ENCODE peak calls at places on chromosomes 13 and 19, in nine cellular contexts. F is T-helper 2 cell; G is GM23338; K is activated naive CD4-positive, alpha-beta T cell treated with anti-CD3 and anti-CD28 coated beads, Interleukin-2, amount 10 ng/mL, durations not matched to agents 7 days and 5 days; W is mesenteric fat pad; B is T-helper 17 cell; S is glutamatergic neuron; I is effector CD4-positive, alpha-beta T cell; D is NCI-H446. N is an unnamed sample.

GRCh38 chr13:85529216-85529590 is 270.0 kb downstream of the SLITRK6 start:
- DNase-seq in W (no peak), G (no peak), I (no peak), F (no peak), D (no peak), B (no peak), S (no peak), K (no peak), N (no peak)

GRCh38 chr19:709965-710714 is 1.4 kb downstream of the PALM start:
- DNase-seq in F (no peak), S (peak), D (no peak), I (no peak), B (no peak), W (no peak), K (no peak), G (no peak), N (no peak)

GRCh38 chr13:114071991-114072390 is 60.4 kb downstream of the RASA3 start:
- DNase-seq in D (no peak), I (no peak), F (no peak), W (peak), K (no peak), S (no peak), B (no peak), G (no peak), N (no peak)

GRCh38 chr19:3409346-3410064 is 43.1 kb downstream of the NFIC start:
- DNase-seq in G (no peak), K (no peak), S (no peak), W (no peak), I (no peak), B (no peak), F (no peak), D (no peak), N (no peak)

GRCh38 chr19:38653028-38653571 is 5.7 kb downstream of the ACTN4 start:
- DNase-seq in S (no peak), I (no peak), B (no peak), G (no peak), D (peak), W (no peak), F (no peak), K (no peak), N (no peak)

GRCh38 chr19:14689598-14690503 is at the start of gene ZNF333:
- DNase-seq in G (peak), W (peak), D (peak), K (peak), F (peak), S (peak), I (peak), B (peak), N (peak)

GRCh38 chr19:4371209-4371897 is 28.0 kb downstream of the MPND start:
- DNase-seq in K (no peak), W (no peak), F (no peak), I (no peak), D (no peak), S (no peak), B (no peak), G (no peak), N (no peak)

GRCh38 chr19:34364830-34365462 is at the start of gene GPI:
- DNase-seq in B (peak), D (no peak), G (peak), K (peak), S (peak), W (peak), I (peak), F (peak), N (no peak)

GRCh38 chr19:35852029-35852780 is at the start of gene NPHS1:
- DNase-seq in F (no peak), S (no peak), D (no peak), G (no peak), I (no peak), K (no peak), B (no peak), W (no peak), N (no peak)

GRCh38 chr13:97568850-97569249 is 134.9 kb downstream of the RAP2A start:
- DNase-seq in W (no peak), G (no peak), F (no peak), B (no peak), S (no peak), K (no peak), D (no peak), I (no peak), N (no peak)

GRCh38 chr19:34269968-34270621 is 15.7 kb downstream of the GARRE1 start:
- DNase-seq in F (peak), K (peak), G (peak), W (no peak), B (peak), D (no peak), I (peak), S (no peak), N (no peak)

GRCh38 chr13:21674271-21675009 is 3.6 kb downstream of the FGF9 start:
- DNase-seq in I (no peak), B (no peak), S (peak), K (peak), W (no peak), G (peak), D (no peak), F (no peak), N (no peak)

GRCh38 chr19:47310819-47311218 is 1.2 kb downstream of the C5AR1 start:
- DNase-seq in B (no peak), S (no peak), F (no peak), K (no peak), I (no peak), G (no peak), D (no peak), W (no peak), N (no peak)

GRCh38 chr19:35742121-35742724 is at the start of gene IGFLR1:
- DNase-seq in D (no peak), K (peak), G (no peak), I (peak), S (no peak), F (peak), W (no peak), B (peak), N (no peak)

GRCh38 chr19:41095703-41096102 is 7.5 kb downstream of the CYP2A13 start:
- DNase-seq in W (no peak), I (no peak), F (no peak), G (peak), B (no peak), D (no peak), S (no peak), K (no peak), N (no peak)

N was measured in coronary artery.